ENCODE peak calls at places on chromosomes 12 and 14, in ten cellular contexts. S is GM23338, H is PC-9, E is PC-3, O is neural progenitor cell, L is HepG2, F is H1, U is astrocyte, C is endothelial cell of umbilical vein, D is fibroblast of lung. K is an unnamed sample.

GRCh38 chr14:30966415-30967363 is 58.8 kb upstream of the AP4S1 start:
- DNase-seq in F (no peak), D (no peak), E (peak), H (no peak), O (no peak), C (no peak), L (no peak), U (peak), S (no peak), K (peak)

GRCh38 chr14:53306267-53306721 is 153.2 kb upstream of the DDHD1 start:
- DNase-seq in L (peak), F (peak), D (peak), E (peak), S (peak), H (peak), U (peak), O (peak), C (peak), K (no peak)

GRCh38 chr12:97425802-97426484 is 36.7 kb upstream of the RMST start:
- DNase-seq in H (no peak), L (no peak), S (peak), D (no peak), C (no peak), F (no peak), O (no peak), U (no peak), E (no peak), K (no peak)

GRCh38 chr12:111435661-111436201 is 30.0 kb downstream of the SH2B3 start:
- DNase-seq in U (no peak), C (no peak), O (no peak), S (no peak), F (no peak), H (no peak), D (no peak), L (no peak), E (no peak), K (no peak)

GRCh38 chr14:54011001-54011400 is 54.4 kb upstream of the BMP4 start:
- DNase-seq in F (no peak), U (peak), E (no peak), O (peak), D (peak), S (peak), H (no peak), L (no peak), C (no peak), K (no peak)

GRCh38 chr12:88493651-88494050 is 86.6 kb downstream of the KITLG start:
- DNase-seq in H (no peak), U (peak), C (no peak), E (peak), F (no peak), D (peak), S (no peak), O (no peak), L (no peak), K (peak)

GRCh38 chr14:38469156-38469555 is 213.3 kb upstream of the CLEC14A start:
- DNase-seq in L (no peak), C (no peak), D (peak), H (no peak), F (no peak), U (no peak), O (no peak), E (no peak), S (no peak), K (no peak)

GRCh38 chr12:104524026-104524425 is 67.3 kb downstream of the CHST11 start:
- DNase-seq in F (no peak), U (no peak), C (peak), S (no peak), O (no peak), L (no peak), D (no peak), E (no peak), H (no peak), K (no peak)

GRCh38 chr12:124233041-124233836 is 61.7 kb upstream of the RFLNA start:
- DNase-seq in E (peak), D (peak), F (no peak), H (no peak), L (no peak), S (no peak), U (peak), C (peak), O (no peak), K (peak)

GRCh38 chr12:53344824-53345485 is 8.8 kb upstream of the SP7 start:
- DNase-seq in U (peak), O (peak), C (peak), H (peak), D (peak), F (no peak), S (peak), E (peak), L (peak), K (peak)

GRCh38 chr12:53867216-53868012 is 71.2 kb upstream of the HOXC13 start:
- DNase-seq in L (peak), E (peak), U (no peak), S (peak), O (peak), F (no peak), C (no peak), D (peak), H (peak), K (peak)

GRCh38 chr12:43836455-43836989 is 641 bp downstream of the TMEM117 start:
- DNase-seq in S (no peak), F (no peak), D (peak), C (peak), H (no peak), O (no peak), U (peak), E (peak), L (peak), K (no peak)

GRCh38 chr12:128138125-128138524 is 128.8 kb upstream of the TMEM132C start:
- DNase-seq in F (no peak), L (no peak), U (no peak), D (no peak), C (no peak), H (no peak), S (no peak), E (peak), O (no peak), K (no peak)

GRCh38 chr14:101476931-101477553 is 84.3 kb upstream of the DIO3 start:
- DNase-seq in C (no peak), U (no peak), F (peak), H (peak), E (peak), S (peak), O (peak), D (no peak), L (peak), K (no peak)

DNA sequence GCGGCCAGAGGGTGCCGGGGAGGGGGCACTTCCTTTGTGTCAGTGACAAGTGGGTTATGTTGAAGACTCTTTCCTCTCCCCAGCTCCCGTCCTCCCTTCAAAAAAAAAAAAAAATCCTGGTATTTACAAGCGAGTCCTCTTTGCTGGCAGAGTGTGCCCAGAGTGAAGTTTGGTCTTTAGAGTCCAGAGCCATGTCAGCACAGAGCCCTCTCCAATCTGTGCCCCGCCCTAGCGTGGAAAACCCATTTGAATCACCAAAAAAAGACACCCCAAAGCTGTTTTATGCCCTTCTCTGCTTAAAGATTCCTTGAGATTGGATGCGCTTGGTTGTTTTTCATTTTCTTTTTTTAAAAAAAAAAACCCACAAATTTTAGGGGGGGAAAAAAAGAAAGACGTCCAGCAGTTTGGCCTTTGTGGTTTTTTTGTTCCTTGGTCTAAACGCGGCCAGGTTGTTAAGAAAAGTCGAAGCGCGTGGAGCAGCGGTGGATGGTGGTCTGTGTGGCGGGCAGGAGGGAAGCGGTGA is 3.3 kb downstream of the NKX2-1 start:
- DNase-seq in S (no peak), U (no peak), O (no peak), D (no peak), C (no peak), E (no peak), F (no peak), L (no peak), H (no peak), K (no peak)
- TF ChIP-seq EZH2 in S (peak), U (no peak), O (peak), D (no peak), C (no peak), E (no peak), F (no peak), L (no peak), H (no peak), K (peak)

GRCh38 chr12:7961395-7962188 is 25.6 kb upstream of the SLC2A3 start:
- DNase-seq in S (no peak), L (no peak), E (no peak), O (no peak), H (no peak), F (no peak), U (peak), C (no peak), D (peak), K (no peak)
- H3K27ac ChIP-seq in S (peak), L (no peak), E (no peak), O (no peak), H (peak), F (no peak), U (no peak), C (no peak), D (peak), K (no peak)

GRCh38 chr14:59565112-59565511 is 11.5 kb downstream of the CCDC175 start:
- DNase-seq in C (no peak), H (no peak), U (peak), F (no peak), D (no peak), S (no peak), L (no peak), E (peak), O (no peak), K (no peak)
- TF ChIP-seq EZH2 in C (no peak), H (no peak), U (no peak), F (no peak), D (no peak), S (no peak), L (no peak), E (no peak), O (no peak), K (no peak)

DNA sequence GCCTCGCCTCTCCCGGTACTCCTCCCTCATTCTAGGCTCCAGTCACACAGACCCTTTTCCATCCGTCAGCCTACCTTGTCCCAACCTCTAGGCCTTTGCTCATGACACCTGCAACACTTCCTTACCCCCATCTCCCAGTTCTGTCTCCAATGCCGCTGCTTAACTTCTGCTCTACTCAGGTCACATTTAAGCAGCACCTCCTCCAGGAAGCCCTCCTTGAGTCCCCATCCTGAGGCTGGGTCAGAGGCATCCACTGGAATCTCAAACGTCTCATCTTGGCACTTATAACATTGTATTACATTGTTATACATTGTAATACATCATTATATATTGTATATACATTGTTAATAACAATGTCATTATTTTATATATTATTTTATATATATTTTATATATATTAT is 32.8 kb downstream of the RASAL1 start:
- DNase-seq in D (no peak), F (no peak), L (no peak), O (no peak), E (no peak), U (no peak), C (no peak), S (no peak), H (no peak), K (no peak)
- H3K27ac ChIP-seq in D (no peak), F (no peak), L (no peak), O (no peak), E (no peak), U (no peak), C (no peak), S (no peak), H (no peak), K (no peak)

GRCh38 chr14:32201816-32202467 is at the start of gene RNU6-7:
- DNase-seq in C (no peak), L (peak), U (peak), S (peak), D (peak), H (no peak), O (peak), E (no peak), F (no peak), K (peak)
- TF ChIP-seq EZH2 in C (no peak), L (no peak), U (no peak), S (no peak), D (no peak), H (no peak), O (no peak), E (no peak), F (no peak), K (no peak)

GRCh38 chr14:61516125-61516740 is 179.1 kb upstream of the HIF1A start:
- DNase-seq in H (no peak), O (no peak), D (no peak), S (no peak), C (peak), U (peak), E (no peak), L (no peak), F (no peak), K (no peak)
- H3K27ac ChIP-seq in H (no peak), O (no peak), D (no peak), S (no peak), C (peak), U (no peak), E (peak), L (no peak), F (no peak), K (no peak)